ENCODE peak calls at places on chromosomes 1 and 21, in eight cellular contexts. M is PC-9, B is mesenchymal stem cell, P is fibroblast of lung, W is OCI-LY7, F is HCT116, J is MM.1S, K is adrenal gland. R is an unnamed sample.

GRCh38 chr1:44676484-44677200 is 2.1 kb downstream of the ARMH1 start:
- DNase-seq in M (peak; percentile 95), B (peak; percentile 85), P (peak; percentile 81), W (peak; percentile 53), F (no peak), J (no peak), K (no peak), R (peak; percentile 45)

GRCh38 chr1:211874521-211875347 is 44.2 kb upstream of the LPGAT1 start:
- DNase-seq in M (no peak), B (no peak), P (no peak), W (no peak), F (no peak), J (no peak), K (no peak), R (no peak)

GRCh38 chr1:170887726-170888125 is 47.6 kb upstream of the MROH9 start:
- DNase-seq in M (no peak), B (no peak), P (no peak), W (no peak), F (no peak), J (no peak), K (no peak), R (no peak)

GRCh38 chr1:38551318-38551717 is 308.3 kb downstream of the RRAGC start:
- DNase-seq in M (no peak), B (no peak), P (no peak), W (no peak), F (no peak), J (no peak), K (no peak), R (no peak)

GRCh38 chr1:110067957-110068645 is 2.4 kb downstream of the ALX3 start:
- DNase-seq in M (no peak), B (peak; percentile 23), P (peak; percentile 32), W (no peak), F (no peak), J (no peak), K (no peak), R (no peak)

GRCh38 chr21:31630062-31630711 is 29.3 kb upstream of the SOD1 start:
- DNase-seq in M (peak; percentile 91), B (peak; percentile 38), P (peak; percentile 96), W (no peak), F (peak; percentile 75), J (no peak), K (peak; percentile 95), R (no peak)

GRCh38 chr1:230710543-230710904 is 3.4 kb downstream of the AGT start:
- DNase-seq in M (no peak), B (no peak), P (no peak), W (no peak), F (no peak), J (no peak), K (no peak), R (no peak)

GRCh38 chr1:27583479-27583878 is 20.5 kb downstream of the AHDC1 start:
- DNase-seq in M (no peak), B (no peak), P (no peak), W (no peak), F (no peak), J (no peak), K (no peak), R (no peak)

GRCh38 chr1:169949139-169949538 is 55.4 kb upstream of the SCYL3 start:
- DNase-seq in M (no peak), B (peak; percentile 65), P (peak; percentile 49), W (no peak), F (no peak), J (no peak), K (no peak), R (no peak)

DNA sequence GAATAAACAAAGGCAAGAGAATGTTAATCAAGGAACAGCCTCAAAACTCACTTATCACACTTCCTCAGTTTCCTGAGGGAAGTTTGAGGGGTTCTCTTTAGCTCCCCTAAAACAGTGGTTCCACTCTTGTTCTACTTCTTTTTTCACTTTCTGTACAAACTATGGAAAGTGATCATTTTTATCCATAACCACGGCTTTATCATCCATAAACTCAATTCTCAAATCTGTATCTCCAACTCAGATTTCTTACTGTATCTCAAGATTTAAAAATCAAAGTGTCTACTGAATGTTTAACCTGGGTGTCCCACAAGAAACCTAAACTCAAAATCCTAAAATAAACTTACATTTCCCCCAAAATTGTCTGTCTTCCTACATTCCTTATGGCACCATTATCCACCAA is 3.9 kb downstream of the PFDN2 start:
- DNase-seq in M (no peak), B (no peak), P (no peak), W (no peak), F (no peak), J (no peak), K (no peak), R (no peak)
- H3K4me1 ChIP-seq in M (peaks cover 41% of the 10 kb centered on the region), B (peaks cover 13% of the 10 kb centered on the region), P (peaks cover 9% of the 10 kb centered on the region), W (peaks cover 42% of the 10 kb centered on the region), F (peaks cover 46% of the 10 kb centered on the region), J (peaks cover 23% of the 10 kb centered on the region), K (peaks cover 48% of the 10 kb centered on the region), R (peaks cover 11% of the 10 kb centered on the region)

GRCh38 chr1:154845174-154845573 is 24.9 kb downstream of the KCNN3 start:
- DNase-seq in M (no peak), B (no peak), P (no peak), W (no peak), F (no peak), J (no peak), K (no peak), R (no peak)
- H3K4me1 ChIP-seq in M (no peaks in the 10 kb centered on the region), B (peaks cover 5% of the 10 kb centered on the region), P (no peaks in the 10 kb centered on the region), W (peaks cover 53% of the 10 kb centered on the region), F (no peaks in the 10 kb centered on the region), J (peaks cover 16% of the 10 kb centered on the region), K (peaks cover 8% of the 10 kb centered on the region), R (no peaks in the 10 kb centered on the region)

GRCh38 chr1:21942464-21942863 is 5.4 kb upstream of the HSPG2 start:
- DNase-seq in M (no peak), B (no peak), P (no peak), W (no peak), F (no peak), J (no peak), K (no peak), R (no peak)
- H3K4me1 ChIP-seq in M (peaks cover 15% of the 10 kb centered on the region), B (peaks cover 23% of the 10 kb centered on the region), P (peaks cover 18% of the 10 kb centered on the region), W (peaks cover 4% of the 10 kb centered on the region), F (peaks cover 55% of the 10 kb centered on the region), J (no peaks in the 10 kb centered on the region), K (peaks cover 32% of the 10 kb centered on the region), R (peaks cover 3% of the 10 kb centered on the region)

DNA sequence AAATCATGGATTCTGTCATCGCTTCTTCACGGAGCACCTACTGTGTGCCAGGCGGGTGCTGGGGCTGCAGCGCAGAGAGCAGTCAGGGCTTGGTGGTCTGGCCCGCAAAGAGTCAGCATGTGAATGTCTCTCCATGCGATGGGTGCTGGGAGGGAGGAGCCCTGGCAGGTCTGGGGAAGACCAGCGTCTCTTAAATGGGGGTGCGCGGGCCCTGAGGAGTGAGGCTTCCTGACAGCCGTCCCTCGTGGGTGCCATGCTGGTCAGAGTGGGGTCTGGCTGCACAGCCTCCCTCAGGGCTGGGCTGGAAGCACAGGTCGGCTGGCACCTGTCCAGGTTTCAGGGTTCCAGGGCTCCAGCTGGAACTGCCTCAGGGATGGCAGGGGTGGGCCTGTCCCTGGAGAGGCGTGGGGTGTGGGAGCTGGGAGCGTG is 18.5 kb downstream of the TP73 start:
- DNase-seq in M (peak; percentile 3), B (no peak), P (no peak), W (no peak), F (no peak), J (no peak), K (no peak), R (no peak)
- H3K4me1 ChIP-seq in M (peaks cover 24% of the 10 kb centered on the region), B (peaks cover 39% of the 10 kb centered on the region), P (no peaks in the 10 kb centered on the region), W (peaks cover 31% of the 10 kb centered on the region), F (peaks cover 75% of the 10 kb centered on the region), J (no peaks in the 10 kb centered on the region), K (peaks cover 7% of the 10 kb centered on the region), R (no peaks in the 10 kb centered on the region)

DNA sequence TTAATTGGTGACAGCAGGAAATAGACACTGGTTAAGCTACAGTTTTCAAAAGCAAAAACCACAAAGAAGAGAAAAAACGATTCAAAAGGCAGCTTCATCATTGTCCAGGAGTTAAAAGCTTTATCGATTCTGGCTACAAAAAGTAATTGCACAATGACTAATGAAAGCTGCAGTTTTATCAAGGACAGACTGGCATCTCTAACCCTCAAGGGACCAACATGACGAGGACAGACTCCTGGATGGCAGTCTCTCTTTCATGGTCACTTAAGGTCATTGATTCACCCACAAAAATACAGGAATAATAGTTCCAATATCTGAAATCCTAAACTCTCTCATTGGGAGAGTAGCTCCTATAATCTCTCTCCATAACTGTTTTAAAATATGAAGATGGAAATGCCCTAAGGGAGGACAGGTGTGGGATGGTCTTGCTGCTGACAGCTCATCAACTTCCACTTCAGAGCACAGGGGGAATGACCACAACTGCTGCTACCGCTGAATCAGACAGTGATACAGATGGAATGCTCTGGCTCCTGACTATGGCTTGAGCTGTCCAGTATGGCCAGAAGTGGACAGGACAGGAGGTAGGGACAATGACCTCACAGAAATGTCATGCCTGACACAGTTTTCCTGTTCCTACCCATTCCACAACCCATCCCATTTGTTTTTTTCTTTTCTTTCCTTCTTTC is 17.4 kb upstream of the CPLANE2 start:
- DNase-seq in M (peak; percentile 57), B (no peak), P (no peak), W (no peak), F (no peak), J (no peak), K (no peak), R (no peak)
- H3K4me1 ChIP-seq in M (no peaks in the 10 kb centered on the region), B (peaks cover 14% of the 10 kb centered on the region), P (peaks cover 6% of the 10 kb centered on the region), W (peaks cover 8% of the 10 kb centered on the region), F (no peaks in the 10 kb centered on the region), J (peaks cover 7% of the 10 kb centered on the region), K (peaks cover 35% of the 10 kb centered on the region), R (peaks cover 7% of the 10 kb centered on the region)

GRCh38 chr1:62240651-62241050 is 46.0 kb downstream of the L1TD1 start:
- DNase-seq in M (no peak), B (peak; percentile 12), P (no peak), W (no peak), F (no peak), J (no peak), K (no peak), R (no peak)
- H3K4me1 ChIP-seq in M (peaks cover 40% of the 10 kb centered on the region), B (peaks cover 2% of the 10 kb centered on the region), P (no peaks in the 10 kb centered on the region), W (no peaks in the 10 kb centered on the region), F (peaks cover 16% of the 10 kb centered on the region), J (no peaks in the 10 kb centered on the region), K (no peaks in the 10 kb centered on the region), R (no peaks in the 10 kb centered on the region)

DNA sequence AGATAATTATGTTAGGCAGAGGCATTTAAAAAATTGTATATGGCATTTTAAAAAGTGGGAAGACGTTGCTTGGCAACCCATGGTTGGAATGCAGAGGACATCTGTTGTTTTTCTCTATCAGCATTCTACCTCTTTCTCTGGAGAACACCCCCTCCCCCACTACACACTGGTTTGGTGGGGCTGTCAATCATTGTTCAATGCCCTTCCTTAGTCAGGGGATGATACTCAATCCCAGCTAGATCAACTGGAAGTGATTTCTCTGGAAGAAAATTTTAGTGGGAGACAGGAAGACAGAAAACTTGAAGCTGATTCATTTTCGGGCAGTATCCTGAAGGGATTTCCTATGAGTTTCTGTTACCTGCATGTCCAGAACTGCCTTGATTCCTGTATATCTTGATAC is 35.7 kb upstream of the CAP1 start:
- DNase-seq in M (no peak), B (no peak), P (no peak), W (no peak), F (no peak), J (no peak), K (no peak), R (no peak)
- H3K4me1 ChIP-seq in M (no peaks in the 10 kb centered on the region), B (no peaks in the 10 kb centered on the region), P (no peaks in the 10 kb centered on the region), W (peaks cover 60% of the 10 kb centered on the region), F (no peaks in the 10 kb centered on the region), J (peaks cover 42% of the 10 kb centered on the region), K (peaks cover 3% of the 10 kb centered on the region), R (no peaks in the 10 kb centered on the region)

R was measured in colonic mucosa.